ENCODE peak calls at places on chromosomes 2 and 18, in eight cellular contexts. K is GM23338, R is SK-N-SH, U is hepatocyte, L is OCI-LY7, B is HCT116, E is GM23248, V is PC-3. I is an unnamed sample.

GRCh38 chr2:183993052-183993451 is 605.3 kb upstream of the ZNF804A start:
- DNase-seq in K (no peak), R (no peak), U (no peak), L (no peak), B (no peak), E (no peak), V (peak; percentile 59), I (no peak)

GRCh38 chr2:26344581-26345283 is 1.2 kb upstream of the SELENOI start:
- DNase-seq in K (peak; percentile 67), R (no peak), U (peak; percentile 79), L (no peak), B (peak; percentile 73), E (peak; percentile 51), V (peak; percentile 68), I (no peak)

GRCh38 chr2:231162036-231162345 is 36.4 kb upstream of the ARMC9 start:
- DNase-seq in K (no peak), R (no peak), U (peak; percentile 13), L (no peak), B (no peak), E (peak; percentile 92), V (peak; percentile 64), I (no peak)

GRCh38 chr2:220394433-220394832 is 767.0 kb downstream of the SLC4A3 start:
- DNase-seq in K (no peak), R (no peak), U (peak; percentile 41), L (no peak), B (no peak), E (peak; percentile 60), V (peak; percentile 68), I (no peak)

GRCh38 chr2:176502619-176503018 is 233.4 kb downstream of the MTX2 start:
- DNase-seq in K (no peak), R (no peak), U (peak; percentile 29), L (no peak), B (no peak), E (no peak), V (no peak), I (no peak)

GRCh38 chr2:14994721-14995120 is 362.2 kb downstream of the LRATD1 start:
- DNase-seq in K (no peak), R (no peak), U (no peak), L (no peak), B (no peak), E (no peak), V (peak; percentile 39), I (no peak)

GRCh38 chr2:191270303-191271178 is 25.3 kb downstream of the MYO1B start:
- DNase-seq in K (no peak), R (no peak), U (no peak), L (no peak), B (no peak), E (peak; percentile 14), V (no peak), I (no peak)

GRCh38 chr2:88692187-88692586 is 714 bp downstream of the RPIA start:
- DNase-seq in K (peak; percentile 53), R (peak; percentile 33), U (peak; percentile 54), L (peak; percentile 69), B (no peak), E (peak; percentile 56), V (peak; percentile 11), I (peak; percentile 50)

GRCh38 chr2:223563462-223563861 is 38.7 kb downstream of the SCG2 start:
- DNase-seq in K (peak; percentile 28), R (peak; percentile 14), U (peak; percentile 64), L (no peak), B (peak; percentile 92), E (peak; percentile 90), V (peak; percentile 96), I (no peak)

GRCh38 chr2:23753291-23754006 is 173.5 kb downstream of the ATAD2B start:
- DNase-seq in K (no peak), R (no peak), U (no peak), L (no peak), B (no peak), E (no peak), V (no peak), I (no peak)

GRCh38 chr2:12070581-12070980 is 324.1 kb downstream of the LPIN1 start:
- DNase-seq in K (no peak), R (no peak), U (no peak), L (no peak), B (no peak), E (peak; percentile 64), V (no peak), I (no peak)

GRCh38 chr18:54140641-54141040 is 83.8 kb downstream of the MBD2 start:
- DNase-seq in K (no peak), R (no peak), U (no peak), L (no peak), B (no peak), E (peak; percentile 78), V (no peak), I (no peak)

GRCh38 chr2:226477221-226478120 is 322.1 kb downstream of the IRS1 start:
- DNase-seq in K (no peak), R (no peak), U (no peak), L (no peak), B (no peak), E (peak; percentile 49), V (no peak), I (no peak)

GRCh38 chr2:236872971-236873370 is 212.7 kb upstream of the COPS8 start:
- DNase-seq in K (no peak), R (no peak), U (no peak), L (no peak), B (no peak), E (no peak), V (no peak), I (no peak)

GRCh38 chr2:143936758-143937562 is 583.0 kb downstream of the ZEB2 start:
- DNase-seq in K (peak; percentile 81), R (peak; percentile 85), U (peak; percentile 64), L (no peak), B (no peak), E (peak; percentile 70), V (no peak), I (no peak)

GRCh38 chr18:72634500-72634899 is 90.4 kb upstream of the CBLN2 start:
- DNase-seq in K (no peak), R (no peak), U (no peak), L (no peak), B (no peak), E (no peak), V (peak; percentile 9), I (no peak)

GRCh38 chr2:29522951-29523669 is 398.3 kb downstream of the ALK start:
- DNase-seq in K (no peak), R (no peak), U (peak; percentile 25), L (no peak), B (no peak), E (peak; percentile 69), V (peak; percentile 82), I (no peak)

GRCh38 chr2:9590635-9591034 is 35.0 kb upstream of the ADAM17 start:
- DNase-seq in K (no peak), R (no peak), U (no peak), L (no peak), B (no peak), E (peak; percentile 71), V (peak; percentile 26), I (no peak)

GRCh38 chr2:9586465-9586864 is 30.8 kb upstream of the ADAM17 start:
- DNase-seq in K (no peak), R (no peak), U (no peak), L (no peak), B (no peak), E (no peak), V (no peak), I (no peak)

GRCh38 chr2:9582624-9583023 is 27.0 kb upstream of the ADAM17 start:
- DNase-seq in K (no peak), R (no peak), U (no peak), L (no peak), B (no peak), E (no peak), V (no peak), I (no peak)

DNA sequence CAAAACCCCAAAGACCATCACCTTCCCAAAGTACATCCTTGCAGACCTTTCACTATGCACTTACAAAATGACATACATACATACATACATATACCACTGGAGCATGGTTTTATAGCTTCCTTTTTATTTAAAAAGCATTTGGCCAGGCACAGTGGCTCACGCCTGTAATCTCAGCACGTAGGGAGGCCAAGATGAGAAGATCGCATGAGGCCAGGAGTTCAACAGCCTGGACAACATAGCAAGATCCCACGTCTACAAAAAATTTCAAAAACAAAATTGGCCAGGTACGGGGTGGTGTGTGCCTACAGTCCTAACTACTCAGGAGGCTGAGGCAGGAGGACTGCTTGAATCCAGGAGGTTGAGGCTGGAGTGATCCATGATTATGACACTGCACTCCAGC is 29.9 kb upstream of the ADAM17 start:
- DNase-seq in K (no peak), R (no peak), U (no peak), L (no peak), B (no peak), E (no peak), V (no peak), I (no peak)
- H4K20me1 ChIP-seq in K (peaks cover 19% of the 10 kb centered on the region), R (peaks cover 52% of the 10 kb centered on the region), U (peaks cover 14% of the 10 kb centered on the region), L (no peaks in the 10 kb centered on the region), B (peaks cover 9% of the 10 kb centered on the region), E (peaks cover 10% of the 10 kb centered on the region), V (peaks cover 21% of the 10 kb centered on the region), I (no peaks in the 10 kb centered on the region)

GRCh38 chr18:46663539-46663938 is 6.5 kb upstream of the LOXHD1 start:
- DNase-seq in K (no peak), R (no peak), U (no peak), L (no peak), B (no peak), E (no peak), V (no peak), I (no peak)

GRCh38 chr18:46672062-46672970 is 15.3 kb upstream of the LOXHD1 start:
- DNase-seq in K (peak; percentile 35), R (no peak), U (peak; percentile 41), L (peak; percentile 25), B (no peak), E (peak; percentile 65), V (no peak), I (peak; percentile 72)

GRCh38 chr18:46668694-46669093 is 11.7 kb upstream of the LOXHD1 start:
- DNase-seq in K (no peak), R (no peak), U (no peak), L (no peak), B (no peak), E (no peak), V (no peak), I (no peak)

GRCh38 chr18:46668135-46668534 is 11.1 kb upstream of the LOXHD1 start:
- DNase-seq in K (peak; percentile 17), R (no peak), U (no peak), L (no peak), B (no peak), E (no peak), V (no peak), I (no peak)
- TF ChIP-seq EZH2phosphoT487 in K (no peak), R (no peak), U (no peak), L (no peak), B (no peak), E (no peak), V (no peak), I (no peak)

GRCh38 chr18:31230495-31230894 is 67.8 kb upstream of the DSC1 start:
- DNase-seq in K (no peak), R (no peak), U (peak; percentile 26), L (no peak), B (peak; percentile 89), E (no peak), V (peak; percentile 80), I (no peak)
- H2AFZ ChIP-seq in K (no peak overlapping the region), R (no peak overlapping the region), U (no peak overlapping the region), L (no peak overlapping the region), B (peak overlapping the region; percentile 98), E (no peak overlapping the region), V (no peak overlapping the region), I (no peak overlapping the region)

DNA sequence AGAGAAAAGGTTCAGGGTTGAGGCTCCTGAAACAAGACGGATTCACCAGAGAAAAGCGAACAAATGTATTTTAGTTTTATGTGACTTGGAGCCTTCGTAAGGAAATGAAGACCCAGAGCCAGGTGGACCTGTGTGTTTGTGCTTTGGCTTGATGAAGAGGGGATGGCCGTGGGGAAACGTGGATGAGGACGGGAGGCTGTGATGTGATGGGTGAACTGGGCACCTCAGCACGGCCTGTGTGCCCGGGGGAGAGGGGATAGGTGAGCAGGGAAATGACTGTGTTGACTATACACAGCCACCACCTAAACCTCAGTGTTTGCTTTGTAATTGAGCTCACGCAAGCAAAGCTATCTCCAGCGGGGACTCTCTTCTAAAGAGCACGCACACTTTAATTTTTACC is 37.6 kb downstream of the RTP5 start:
- DNase-seq in K (no peak), R (no peak), U (no peak), L (no peak), B (no peak), E (no peak), V (no peak), I (no peak)
- H4K20me1 ChIP-seq in K (no peaks in the 10 kb centered on the region), R (no peaks in the 10 kb centered on the region), U (no peaks in the 10 kb centered on the region), L (no peaks in the 10 kb centered on the region), B (no peaks in the 10 kb centered on the region), E (no peaks in the 10 kb centered on the region), V (no peaks in the 10 kb centered on the region), I (no peaks in the 10 kb centered on the region)